ENCODE peak calls at places on chromosomes 13 and 19, in six cellular contexts. K, Y, H, B, A and D are unnamed samples. For H3K4me1, the result is how much of the 10 kb centered on the place peaks cover.

GRCh38 chr13:25768726-25769270 is 283.0 kb downstream of the SHISA2 start:
- DNase-seq in K (peak), Y (no peak), H (no peak), B (no peak), A (no peak), D (no peak)

GRCh38 chr13:50908371-50908770 is 1.2 kb upstream of the RNASEH2B start:
- DNase-seq in K (no peak), Y (no peak), H (no peak), B (no peak), A (no peak), D (no peak)

GRCh38 chr13:33233547-33233946 is 52.0 kb downstream of the STARD13 start:
- DNase-seq in K (no peak), Y (no peak), H (peak), B (no peak), A (no peak), D (no peak)

GRCh38 chr13:40792284-40793051 is 3.1 kb downstream of the SLC25A15 start:
- DNase-seq in K (no peak), Y (peak), H (no peak), B (no peak), A (no peak), D (no peak)

GRCh38 chr13:79406597-79406908 is 498 bp upstream of the RBM26 start:
- DNase-seq in K (no peak), Y (no peak), H (no peak), B (no peak), A (no peak), D (no peak)

GRCh38 chr19:7672522-7672921 is 3.7 kb downstream of the RETN start:
- DNase-seq in K (no peak), Y (no peak), H (no peak), B (no peak), A (no peak), D (no peak)

GRCh38 chr13:114099191-114099590 is 33.2 kb downstream of the RASA3 start:
- DNase-seq in K (peak), Y (peak), H (peak), B (peak), A (peak), D (no peak)

GRCh38 chr19:485122-485521 is 11.2 kb upstream of the MADCAM1 start:
- DNase-seq in K (no peak), Y (no peak), H (no peak), B (no peak), A (no peak), D (no peak)

GRCh38 chr19:51131780-51132680 is 7.3 kb downstream of the SIGLEC9 start:
- DNase-seq in K (no peak), Y (peak), H (no peak), B (peak), A (peak), D (no peak)

GRCh38 chr13:33264620-33264978 is 21.0 kb downstream of the STARD13 start:
- DNase-seq in K (no peak), Y (no peak), H (no peak), B (no peak), A (no peak), D (no peak)

GRCh38 chr13:102697929-102698648 is 3.2 kb upstream of the METTL21C start:
- DNase-seq in K (no peak), Y (no peak), H (no peak), B (no peak), A (no peak), D (no peak)

GRCh38 chr13:62997696-62998095 is 1582.0 kb upstream of the PCDH20 start:
- DNase-seq in K (no peak), Y (no peak), H (no peak), B (no peak), A (no peak), D (no peak)

GRCh38 chr19:46670874-46671273 is 9.9 kb upstream of the DACT3 start:
- DNase-seq in K (peak), Y (no peak), H (no peak), B (no peak), A (no peak), D (no peak)

GRCh38 chr13:93002071-93002470 is 224.5 kb upstream of the GPC6 start:
- DNase-seq in K (peak), Y (no peak), H (no peak), B (no peak), A (no peak), D (no peak)

GRCh38 chr13:96967248-96967745 is 27.0 kb downstream of the OXGR1 start:
- DNase-seq in K (no peak), Y (no peak), H (no peak), B (peak), A (no peak), D (no peak)

GRCh38 chr13:110263906-110264305 is 43.1 kb downstream of the COL4A1 start:
- DNase-seq in K (no peak), Y (peak), H (no peak), B (no peak), A (peak), D (no peak)

GRCh38 chr19:632228-633067 is 889 bp downstream of the POLRMT start:
- DNase-seq in K (peak), Y (no peak), H (no peak), B (peak), A (no peak), D (no peak)

GRCh38 chr13:105545811-105546210 is 989.7 kb downstream of the EFNB2 start:
- DNase-seq in K (no peak), Y (no peak), H (no peak), B (no peak), A (no peak), D (no peak)

DNA sequence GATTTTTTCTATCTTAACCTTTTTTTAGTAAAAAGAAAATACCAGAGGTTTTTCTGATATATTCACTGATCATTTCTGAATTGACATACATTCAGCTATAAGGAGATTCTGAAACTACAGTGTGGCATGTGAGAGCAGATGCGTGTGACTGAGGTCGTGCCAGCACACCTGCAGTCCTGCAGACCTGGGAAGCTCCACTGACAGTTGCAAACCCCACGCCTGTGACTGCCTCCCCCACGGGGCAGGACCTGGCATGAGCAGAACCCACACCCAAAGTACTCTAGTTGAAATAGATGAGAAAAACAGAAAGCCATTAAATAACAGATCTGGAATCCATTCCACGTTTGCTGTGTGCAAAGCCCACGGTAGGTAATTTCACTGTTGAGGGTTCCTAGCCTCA is 80.7 kb downstream of the TEX29 start:
- DNase-seq in K (no peak), Y (no peak), H (no peak), B (no peak), A (no peak), D (no peak)
- H3K4me1 ChIP-seq in K (under half), Y (under half), H (under half), B (under half), A (under half), D (under half)

GRCh38 chr19:58563034-58563573 is 4.7 kb upstream of the UBE2M start:
- DNase-seq in K (no peak), Y (no peak), H (peak), B (no peak), A (no peak), D (no peak)
- H3K4me3 ChIP-seq in K (peak), Y (peak), H (peak), B (no peak), A (peak), D (peak)

GRCh38 chr19:41193420-41194156 is 569 bp downstream of the CYP2S1 start:
- DNase-seq in K (no peak), Y (no peak), H (no peak), B (no peak), A (no peak), D (no peak)

GRCh38 chr19:41195675-41196497 is 2.9 kb downstream of the CYP2S1 start:
- DNase-seq in K (peak), Y (no peak), H (no peak), B (no peak), A (no peak), D (no peak)

GRCh38 chr19:41189425-41190065 is 3.5 kb upstream of the CYP2S1 start:
- DNase-seq in K (no peak), Y (no peak), H (no peak), B (no peak), A (no peak), D (no peak)

GRCh38 chr19:41194157-41194552 is 1.1 kb downstream of the CYP2S1 start:
- DNase-seq in K (no peak), Y (no peak), H (no peak), B (no peak), A (no peak), D (no peak)

DNA sequence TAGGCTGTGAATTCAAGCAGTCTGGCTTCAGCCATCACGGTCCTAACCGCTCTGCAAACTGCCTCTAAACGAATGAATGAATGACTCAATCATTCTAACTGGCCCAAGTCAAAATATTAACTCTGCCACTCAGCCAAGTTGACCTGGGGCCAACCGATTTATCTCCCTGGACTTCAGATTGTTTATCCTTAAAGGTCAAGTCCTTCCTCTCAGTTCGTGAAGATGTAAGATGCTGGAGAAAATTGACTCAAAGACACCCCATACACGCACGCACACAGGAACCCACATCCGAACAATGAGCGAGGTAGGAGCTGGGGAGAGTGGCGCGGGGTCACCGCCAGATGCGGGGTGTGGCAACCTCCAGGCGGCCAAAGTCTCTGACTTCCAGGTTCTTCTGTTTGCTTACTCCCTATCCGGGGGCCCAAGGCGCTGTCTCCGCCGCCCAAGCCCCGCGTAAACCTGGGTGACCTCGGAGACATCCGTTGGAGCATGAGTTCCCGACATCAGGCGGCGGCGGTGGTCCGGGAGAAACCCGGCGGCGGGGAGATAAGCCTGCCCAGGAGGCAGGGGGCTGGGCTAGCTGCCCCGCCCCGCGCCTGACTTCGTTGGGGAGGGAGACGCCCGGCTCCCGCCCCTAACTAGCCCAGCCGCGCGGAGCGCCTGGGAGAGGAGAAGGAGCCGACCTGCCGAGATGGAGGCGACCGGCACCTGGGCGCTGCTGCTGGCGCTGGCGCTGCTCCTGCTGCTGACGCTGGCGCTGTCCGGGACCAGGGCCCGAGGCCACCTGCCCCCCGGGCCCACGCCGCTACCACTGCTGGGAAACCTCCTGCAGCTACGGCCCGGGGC is at the start of gene CYP2S1:
- DNase-seq in K (no peak), Y (no peak), H (no peak), B (peak), A (no peak), D (peak)
- H3K27ac ChIP-seq in K (peak), Y (no peak), H (no peak), B (peak), A (no peak), D (no peak)

GRCh38 chr13:49302817-49303216 is 55.1 kb downstream of the CDADC1 start:
- DNase-seq in K (no peak), Y (no peak), H (no peak), B (no peak), A (no peak), D (no peak)
- H3K4me1 ChIP-seq in K (under half), Y (under half), H (under half), B (under half), A (under half), D (under half)

GRCh38 chr13:113043931-113044330 is 61.7 kb upstream of the F7 start:
- DNase-seq in K (no peak), Y (no peak), H (no peak), B (no peak), A (no peak), D (no peak)

GRCh38 chr13:113043001-113043630 is 62.5 kb upstream of the F7 start:
- DNase-seq in K (no peak), Y (no peak), H (no peak), B (no peak), A (no peak), D (no peak)

GRCh38 chr13:113045214-113046007 is 60.2 kb upstream of the F7 start:
- DNase-seq in K (no peak), Y (no peak), H (no peak), B (no peak), A (no peak), D (no peak)

GRCh38 chr13:113046066-113046882 is 59.3 kb upstream of the F7 start:
- DNase-seq in K (no peak), Y (no peak), H (no peak), B (no peak), A (no peak), D (no peak)

GRCh38 chr13:113044431-113045114 is 61.0 kb upstream of the F7 start:
- DNase-seq in K (no peak), Y (no peak), H (no peak), B (no peak), A (no peak), D (no peak)
- H3K4me3 ChIP-seq in K (no peak), Y (no peak), H (no peak), B (no peak), A (no peak), D (no peak)

GRCh38 chr19:16259385-16260159 is 61.9 kb downstream of the AP1M1 start:
- DNase-seq in K (no peak), Y (no peak), H (no peak), B (no peak), A (no peak), D (no peak)
- H3K27ac ChIP-seq in K (no peak), Y (peak), H (no peak), B (no peak), A (no peak), D (no peak)

GRCh38 chr19:41804327-41804726 is 7.9 kb downstream of the CEACAM3 start:
- DNase-seq in K (no peak), Y (no peak), H (no peak), B (no peak), A (no peak), D (no peak)
- H3K4me1 ChIP-seq in K (under half), Y (under half), H (under half), B (under half), A (under half), D (under half)